ENCODE peak calls at places on chromosomes 11 and 22, in ten cellular contexts. One of them, this sample, is unnamed.

GRCh38 chr11:69467646-69468045 is 13.8 kb upstream of the LINC01488 start:
- DNase-seq in esophagus squamous epithelium: no peak
- DNase-seq in mammary epithelial cell: no peak
- DNase-seq in fibroblast of lung: no peak
- DNase-seq in heart right ventricle: no peak
- DNase-seq in right atrium auricular region: no peak
- DNase-seq in astrocyte of the cerebellum: no peak
- DNase-seq in A673: no peak
- DNase-seq in astrocyte: no peak
- DNase-seq in pancreas: no peak
- DNase-seq in this sample: no peak

GRCh38 chr11:111297696-111298095 is 650 bp upstream of the POU2AF3 start:
- DNase-seq in esophagus squamous epithelium: no peak
- DNase-seq in mammary epithelial cell: no peak
- DNase-seq in fibroblast of lung: no peak
- DNase-seq in heart right ventricle: no peak
- DNase-seq in right atrium auricular region: no peak
- DNase-seq in astrocyte of the cerebellum: no peak
- DNase-seq in A673: no peak
- DNase-seq in astrocyte: no peak
- DNase-seq in pancreas: no peak
- DNase-seq in this sample: no peak

GRCh38 chr22:49668402-49668801 is 159.3 kb downstream of the BRD1 start:
- DNase-seq in esophagus squamous epithelium: no peak
- DNase-seq in mammary epithelial cell: no peak
- DNase-seq in fibroblast of lung: no peak
- DNase-seq in heart right ventricle: no peak
- DNase-seq in right atrium auricular region: no peak
- DNase-seq in astrocyte of the cerebellum: no peak
- DNase-seq in A673: no peak
- DNase-seq in astrocyte: no peak
- DNase-seq in pancreas: no peak
- DNase-seq in this sample: no peak

GRCh38 chr11:86923993-86924766 is 31.0 kb downstream of the FZD4 start:
- DNase-seq in esophagus squamous epithelium: no peak
- DNase-seq in mammary epithelial cell: no peak
- DNase-seq in fibroblast of lung: peak
- DNase-seq in heart right ventricle: no peak
- DNase-seq in right atrium auricular region: no peak
- DNase-seq in astrocyte of the cerebellum: peak
- DNase-seq in A673: peak
- DNase-seq in astrocyte: peak
- DNase-seq in pancreas: peak
- DNase-seq in this sample: peak

GRCh38 chr22:43881091-43882061 is 10.4 kb downstream of the PNPLA5 start:
- DNase-seq in esophagus squamous epithelium: no peak
- DNase-seq in mammary epithelial cell: no peak
- DNase-seq in fibroblast of lung: no peak
- DNase-seq in heart right ventricle: no peak
- DNase-seq in right atrium auricular region: no peak
- DNase-seq in astrocyte of the cerebellum: no peak
- DNase-seq in A673: no peak
- DNase-seq in astrocyte: no peak
- DNase-seq in pancreas: peak
- DNase-seq in this sample: no peak

GRCh38 chr11:123351375-123351774 is 78.7 kb upstream of the GRAMD1B start:
- DNase-seq in esophagus squamous epithelium: no peak
- DNase-seq in mammary epithelial cell: no peak
- DNase-seq in fibroblast of lung: no peak
- DNase-seq in heart right ventricle: peak
- DNase-seq in right atrium auricular region: no peak
- DNase-seq in astrocyte of the cerebellum: no peak
- DNase-seq in A673: no peak
- DNase-seq in astrocyte: no peak
- DNase-seq in pancreas: no peak
- DNase-seq in this sample: no peak

GRCh38 chr22:47659467-47660302 is 897.2 kb downstream of the TBC1D22A start:
- DNase-seq in esophagus squamous epithelium: no peak
- DNase-seq in mammary epithelial cell: no peak
- DNase-seq in fibroblast of lung: no peak
- DNase-seq in heart right ventricle: no peak
- DNase-seq in right atrium auricular region: no peak
- DNase-seq in astrocyte of the cerebellum: no peak
- DNase-seq in A673: peak
- DNase-seq in astrocyte: no peak
- DNase-seq in pancreas: no peak
- DNase-seq in this sample: no peak

GRCh38 chr11:92376146-92376599 is 151.6 kb downstream of the FAT3 start:
- DNase-seq in esophagus squamous epithelium: no peak
- DNase-seq in mammary epithelial cell: no peak
- DNase-seq in fibroblast of lung: peak
- DNase-seq in heart right ventricle: no peak
- DNase-seq in right atrium auricular region: no peak
- DNase-seq in astrocyte of the cerebellum: peak
- DNase-seq in A673: no peak
- DNase-seq in astrocyte: peak
- DNase-seq in pancreas: no peak
- DNase-seq in this sample: no peak

GRCh38 chr11:132007184-132007583 is 636.8 kb downstream of the NTM start:
- DNase-seq in esophagus squamous epithelium: no peak
- DNase-seq in mammary epithelial cell: no peak
- DNase-seq in fibroblast of lung: no peak
- DNase-seq in heart right ventricle: no peak
- DNase-seq in right atrium auricular region: no peak
- DNase-seq in astrocyte of the cerebellum: no peak
- DNase-seq in A673: no peak
- DNase-seq in astrocyte: no peak
- DNase-seq in pancreas: no peak
- DNase-seq in this sample: no peak

GRCh38 chr11:62933775-62934495 is 12.8 kb upstream of the CHRM1 start:
- DNase-seq in esophagus squamous epithelium: no peak
- DNase-seq in mammary epithelial cell: no peak
- DNase-seq in fibroblast of lung: no peak
- DNase-seq in heart right ventricle: no peak
- DNase-seq in right atrium auricular region: no peak
- DNase-seq in astrocyte of the cerebellum: no peak
- DNase-seq in A673: no peak
- DNase-seq in astrocyte: no peak
- DNase-seq in pancreas: no peak
- DNase-seq in this sample: no peak

GRCh38 chr11:26766996-26767395 is 45.1 kb upstream of the SLC5A12 start:
- DNase-seq in esophagus squamous epithelium: no peak
- DNase-seq in mammary epithelial cell: no peak
- DNase-seq in fibroblast of lung: peak
- DNase-seq in heart right ventricle: no peak
- DNase-seq in right atrium auricular region: no peak
- DNase-seq in astrocyte of the cerebellum: no peak
- DNase-seq in A673: no peak
- DNase-seq in astrocyte: peak
- DNase-seq in pancreas: no peak
- DNase-seq in this sample: no peak

GRCh38 chr22:43109921-43110443 is 568 bp upstream of the BIK start:
- DNase-seq in esophagus squamous epithelium: no peak
- DNase-seq in mammary epithelial cell: no peak
- DNase-seq in fibroblast of lung: no peak
- DNase-seq in heart right ventricle: no peak
- DNase-seq in right atrium auricular region: no peak
- DNase-seq in astrocyte of the cerebellum: no peak
- DNase-seq in A673: no peak
- DNase-seq in astrocyte: no peak
- DNase-seq in pancreas: no peak
- DNase-seq in this sample: no peak

GRCh38 chr11:61885166-61885778 is 6.1 kb downstream of the FADS3 start:
- DNase-seq in esophagus squamous epithelium: no peak
- DNase-seq in mammary epithelial cell: no peak
- DNase-seq in fibroblast of lung: no peak
- DNase-seq in heart right ventricle: no peak
- DNase-seq in right atrium auricular region: no peak
- DNase-seq in astrocyte of the cerebellum: no peak
- DNase-seq in A673: no peak
- DNase-seq in astrocyte: no peak
- DNase-seq in pancreas: no peak
- DNase-seq in this sample: no peak

GRCh38 chr11:17683378-17684161 is 35.8 kb upstream of the MYOD1 start:
- DNase-seq in esophagus squamous epithelium: no peak
- DNase-seq in mammary epithelial cell: peak
- DNase-seq in fibroblast of lung: peak
- DNase-seq in heart right ventricle: no peak
- DNase-seq in right atrium auricular region: no peak
- DNase-seq in astrocyte of the cerebellum: peak
- DNase-seq in A673: no peak
- DNase-seq in astrocyte: peak
- DNase-seq in pancreas: no peak
- DNase-seq in this sample: peak

GRCh38 chr11:120578591-120579154 is 67.1 kb downstream of the GRIK4 start:
- DNase-seq in esophagus squamous epithelium: no peak
- DNase-seq in mammary epithelial cell: no peak
- DNase-seq in fibroblast of lung: no peak
- DNase-seq in heart right ventricle: no peak
- DNase-seq in right atrium auricular region: no peak
- DNase-seq in astrocyte of the cerebellum: no peak
- DNase-seq in A673: no peak
- DNase-seq in astrocyte: no peak
- DNase-seq in pancreas: no peak
- DNase-seq in this sample: no peak

GRCh38 chr11:61488651-61489291 is 19.8 kb upstream of the LRRC10B start:
- DNase-seq in esophagus squamous epithelium: no peak
- DNase-seq in mammary epithelial cell: peak
- DNase-seq in fibroblast of lung: peak
- DNase-seq in heart right ventricle: peak
- DNase-seq in right atrium auricular region: no peak
- DNase-seq in astrocyte of the cerebellum: no peak
- DNase-seq in A673: no peak
- DNase-seq in astrocyte: no peak
- DNase-seq in pancreas: peak
- DNase-seq in this sample: peak

GRCh38 chr11:1756024-1756561 is 5.7 kb upstream of the IFITM10 start:
- DNase-seq in esophagus squamous epithelium: no peak
- DNase-seq in mammary epithelial cell: no peak
- DNase-seq in fibroblast of lung: no peak
- DNase-seq in heart right ventricle: no peak
- DNase-seq in right atrium auricular region: no peak
- DNase-seq in astrocyte of the cerebellum: no peak
- DNase-seq in A673: no peak
- DNase-seq in astrocyte: no peak
- DNase-seq in pancreas: no peak
- DNase-seq in this sample: no peak
- H3K4me3 ChIP-seq in esophagus squamous epithelium: no peak
- H3K4me3 ChIP-seq in mammary epithelial cell: no peak
- H3K4me3 ChIP-seq in fibroblast of lung: no peak
- H3K4me3 ChIP-seq in heart right ventricle: no peak
- H3K4me3 ChIP-seq in right atrium auricular region: no peak
- H3K4me3 ChIP-seq in astrocyte of the cerebellum: no peak
- H3K4me3 ChIP-seq in A673: no peak
- H3K4me3 ChIP-seq in astrocyte: no peak
- H3K4me3 ChIP-seq in pancreas: no peak
- H3K4me3 ChIP-seq in this sample: no peak

GRCh38 chr11:50267851-50268250 is 235.2 kb downstream of the OR4C45 start:
- DNase-seq in esophagus squamous epithelium: no peak
- DNase-seq in mammary epithelial cell: no peak
- DNase-seq in fibroblast of lung: no peak
- DNase-seq in heart right ventricle: no peak
- DNase-seq in right atrium auricular region: no peak
- DNase-seq in astrocyte of the cerebellum: no peak
- DNase-seq in A673: no peak
- DNase-seq in astrocyte: no peak
- DNase-seq in pancreas: no peak
- DNase-seq in this sample: no peak
- TF ChIP-seq CTCF in esophagus squamous epithelium: no peak
- TF ChIP-seq CTCF in mammary epithelial cell: no peak
- TF ChIP-seq CTCF in fibroblast of lung: no peak
- TF ChIP-seq CTCF in heart right ventricle: no peak
- TF ChIP-seq CTCF in right atrium auricular region: no peak
- TF ChIP-seq CTCF in astrocyte of the cerebellum: no peak
- TF ChIP-seq CTCF in A673: no peak
- TF ChIP-seq CTCF in astrocyte: no peak
- TF ChIP-seq CTCF in pancreas: no peak
- TF ChIP-seq CTCF in this sample: no peak

DNA sequence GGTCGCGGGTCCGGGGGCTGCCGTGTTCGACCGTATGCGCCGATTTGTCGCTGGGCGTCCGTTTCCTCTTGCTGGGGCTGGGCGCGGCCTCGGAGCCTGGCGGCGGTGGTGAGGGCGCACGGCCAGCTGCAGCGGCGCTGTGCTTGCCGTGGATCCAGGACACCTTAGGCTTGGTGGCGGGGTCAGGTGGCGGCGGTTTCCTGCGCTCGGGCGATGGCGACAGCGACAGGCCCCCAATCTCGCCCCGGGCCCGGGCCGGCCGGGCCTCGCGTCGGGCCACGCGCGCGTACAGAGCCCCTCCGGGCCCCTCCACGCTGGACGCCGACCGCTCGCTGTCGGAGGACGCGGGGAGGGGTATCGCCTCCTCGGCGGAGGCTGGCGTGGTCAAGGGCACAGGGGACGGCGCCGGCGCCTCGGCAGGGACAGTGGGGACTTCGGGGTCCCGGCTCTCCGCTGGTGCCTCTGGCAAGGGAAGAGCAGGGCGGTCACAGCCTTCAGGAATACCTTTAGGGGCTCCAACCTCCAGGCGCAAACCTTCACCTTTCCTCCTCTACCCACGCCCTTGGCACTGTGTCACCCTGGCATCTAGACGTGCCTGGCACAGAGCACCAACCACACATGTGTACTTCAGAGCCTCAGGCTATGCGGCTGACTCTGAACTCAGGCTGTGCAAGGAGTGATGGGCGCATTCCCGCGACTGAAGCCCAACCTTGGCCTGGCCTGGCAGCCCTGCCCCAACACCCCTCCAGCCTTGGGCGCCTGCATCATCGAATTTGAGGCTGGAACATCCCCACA is 11.6 kb downstream of the SCARF2 start:
- DNase-seq in esophagus squamous epithelium: no peak
- DNase-seq in mammary epithelial cell: no peak
- DNase-seq in fibroblast of lung: no peak
- DNase-seq in heart right ventricle: no peak
- DNase-seq in right atrium auricular region: no peak
- DNase-seq in astrocyte of the cerebellum: no peak
- DNase-seq in A673: no peak
- DNase-seq in astrocyte: no peak
- DNase-seq in pancreas: no peak
- DNase-seq in this sample: no peak
- H3K4me3 ChIP-seq in esophagus squamous epithelium: peak
- H3K4me3 ChIP-seq in mammary epithelial cell: no peak
- H3K4me3 ChIP-seq in fibroblast of lung: no peak
- H3K4me3 ChIP-seq in heart right ventricle: peak
- H3K4me3 ChIP-seq in right atrium auricular region: no peak
- H3K4me3 ChIP-seq in astrocyte of the cerebellum: no peak
- H3K4me3 ChIP-seq in A673: peak
- H3K4me3 ChIP-seq in astrocyte: no peak
- H3K4me3 ChIP-seq in pancreas: no peak
- H3K4me3 ChIP-seq in this sample: no peak

DNA sequence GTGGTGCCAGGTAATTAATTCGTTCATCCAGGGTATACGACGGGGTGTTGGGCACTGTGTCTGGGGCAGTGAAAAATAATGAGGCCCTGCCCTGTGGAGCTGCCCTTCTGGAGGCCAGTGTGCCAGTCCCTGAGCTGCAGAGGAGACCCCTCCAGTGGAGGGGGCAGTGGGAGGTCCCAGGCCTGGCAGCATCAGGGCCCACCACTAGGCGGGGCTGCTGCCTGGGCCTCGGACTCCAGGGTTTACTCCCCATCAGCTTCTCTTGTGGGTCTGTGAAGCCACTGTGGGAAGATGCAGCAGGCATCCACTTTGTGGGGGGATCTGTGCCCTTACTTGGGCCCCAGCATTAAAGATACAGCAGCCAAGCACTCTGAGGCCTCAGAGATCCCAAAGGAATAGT is 17.4 kb upstream of the TMPRSS6 start:
- DNase-seq in esophagus squamous epithelium: no peak
- DNase-seq in mammary epithelial cell: no peak
- DNase-seq in fibroblast of lung: no peak
- DNase-seq in heart right ventricle: no peak
- DNase-seq in right atrium auricular region: no peak
- DNase-seq in astrocyte of the cerebellum: no peak
- DNase-seq in A673: no peak
- DNase-seq in astrocyte: no peak
- DNase-seq in pancreas: no peak
- DNase-seq in this sample: no peak
- TF ChIP-seq CTCF in esophagus squamous epithelium: peak
- TF ChIP-seq CTCF in mammary epithelial cell: peak
- TF ChIP-seq CTCF in fibroblast of lung: peak
- TF ChIP-seq CTCF in heart right ventricle: peak
- TF ChIP-seq CTCF in right atrium auricular region: no peak
- TF ChIP-seq CTCF in astrocyte of the cerebellum: peak
- TF ChIP-seq CTCF in A673: peak
- TF ChIP-seq CTCF in astrocyte: no peak
- TF ChIP-seq CTCF in pancreas: no peak
- TF ChIP-seq CTCF in this sample: peak

This sample was measured in fibroblast of the aortic adventitia.